ENCODE peak calls at places on chromosomes 13 and 19, in ten cellular contexts. F, D, P, H, A, B, G, V, U and S are unnamed samples.

GRCh38 chr19:39093761-39094160 is 9.6 kb downstream of the ACP7 start:
- DNase-seq in D (no peak), P (no peak), V (peak; percentile 72), U (no peak), H (no peak), G (peak; percentile 61), A (no peak), B (no peak), F (no peak), S (no peak)

GRCh38 chr19:16025108-16026101 is 50.9 kb upstream of the TPM4 start:
- DNase-seq in P (peak; percentile 4), G (peak; percentile 14), D (no peak), F (no peak), B (no peak), H (peak; percentile 64), U (no peak), V (peak; percentile 13), A (no peak), S (peak; percentile 31)

GRCh38 chr19:23071087-23071511 is 45.7 kb upstream of the ZNF730 start:
- DNase-seq in V (no peak), G (no peak), P (no peak), F (no peak), D (no peak), H (peak; percentile 38), U (no peak), B (no peak), A (no peak), S (no peak)

GRCh38 chr19:13984875-13985741 is 21.0 kb downstream of the RFX1 start:
- DNase-seq in F (no peak), U (peak; percentile 78), G (no peak), A (no peak), B (no peak), H (no peak), V (no peak), P (no peak), D (no peak), S (no peak)

GRCh38 chr13:109684836-109685602 is 101.4 kb downstream of the IRS2 start:
- DNase-seq in V (peak; percentile 91), A (no peak), D (no peak), H (peak; percentile 60), U (peak; percentile 23), P (no peak), F (peak; percentile 75), B (no peak), G (no peak), S (no peak)

GRCh38 chr13:108361769-108362168 is 92.3 kb downstream of the TNFSF13B start:
- DNase-seq in V (no peak), H (no peak), B (no peak), U (no peak), F (no peak), D (no peak), A (no peak), P (no peak), G (no peak), S (no peak)

GRCh38 chr13:48158290-48158689 is 63.4 kb upstream of the MED4 start:
- DNase-seq in F (no peak), V (peak; percentile 86), A (peak; percentile 46), H (no peak), P (no peak), B (no peak), D (no peak), G (no peak), U (no peak), S (no peak)

GRCh38 chr13:45827318-45827717 is 24.2 kb downstream of the SIAH3 start:
- DNase-seq in P (no peak), V (no peak), A (no peak), D (no peak), B (no peak), H (no peak), G (no peak), F (no peak), U (peak; percentile 44), S (no peak)

GRCh38 chr13:24900507-24900906 is 136.5 kb downstream of the RNF17 start:
- DNase-seq in F (peak; percentile 55), V (no peak), A (no peak), P (no peak), G (no peak), H (no peak), D (no peak), B (no peak), U (no peak), S (no peak)

GRCh38 chr19:1699386-1699785 is 47.0 kb upstream of the TCF3 start:
- DNase-seq in F (no peak), A (no peak), H (no peak), U (no peak), P (no peak), G (no peak), B (no peak), D (no peak), V (no peak), S (no peak)

GRCh38 chr13:104584481-104584880 is 1518.3 kb upstream of the SLC10A2 start:
- DNase-seq in F (no peak), H (no peak), D (no peak), B (no peak), U (no peak), P (no peak), V (no peak), G (no peak), A (no peak), S (no peak)

GRCh38 chr13:39417643-39418042 is 185.3 kb downstream of the LHFPL6 start:
- DNase-seq in A (no peak), V (peak; percentile 29), B (no peak), P (peak; percentile 53), H (no peak), G (peak; percentile 21), U (no peak), F (no peak), D (no peak), S (peak; percentile 16)

GRCh38 chr13:60583911-60584753 is 187.1 kb downstream of the TDRD3 start:
- DNase-seq in A (no peak), G (peak; percentile 4), B (no peak), H (no peak), D (no peak), P (peak; percentile 5), F (no peak), V (peak; percentile 43), U (no peak), S (peak; percentile 20)

GRCh38 chr19:15476334-15476733 is 3.0 kb downstream of the PGLYRP2 start:
- DNase-seq in H (no peak), A (peak; percentile 28), P (no peak), G (no peak), V (no peak), U (no peak), D (no peak), F (no peak), B (no peak), S (no peak)

GRCh38 chr19:50710094-50710493 is 9.5 kb downstream of the SHANK1 start:
- DNase-seq in G (no peak), F (no peak), V (no peak), P (no peak), U (no peak), A (no peak), D (no peak), H (no peak), B (no peak), S (no peak)

GRCh38 chr19:15180451-15181390 is 20.1 kb downstream of the NOTCH3 start:
- DNase-seq in A (no peak), B (no peak), H (no peak), F (no peak), V (peak; percentile 37), D (no peak), U (no peak), P (no peak), G (no peak), S (no peak)

GRCh38 chr19:28990522-28990921 is 222.4 kb downstream of the UQCRFS1 start:
- DNase-seq in U (peak; percentile 5), B (peak; percentile 19), A (no peak), V (no peak), P (no peak), G (no peak), D (no peak), F (no peak), H (no peak), S (no peak)
- TF ChIP-seq CTCF in U (no peak), B (no peak), A (no peak), V (no peak), P (no peak), G (no peak), D (no peak), F (no peak), H (no peak), S (no peak)

DNA sequence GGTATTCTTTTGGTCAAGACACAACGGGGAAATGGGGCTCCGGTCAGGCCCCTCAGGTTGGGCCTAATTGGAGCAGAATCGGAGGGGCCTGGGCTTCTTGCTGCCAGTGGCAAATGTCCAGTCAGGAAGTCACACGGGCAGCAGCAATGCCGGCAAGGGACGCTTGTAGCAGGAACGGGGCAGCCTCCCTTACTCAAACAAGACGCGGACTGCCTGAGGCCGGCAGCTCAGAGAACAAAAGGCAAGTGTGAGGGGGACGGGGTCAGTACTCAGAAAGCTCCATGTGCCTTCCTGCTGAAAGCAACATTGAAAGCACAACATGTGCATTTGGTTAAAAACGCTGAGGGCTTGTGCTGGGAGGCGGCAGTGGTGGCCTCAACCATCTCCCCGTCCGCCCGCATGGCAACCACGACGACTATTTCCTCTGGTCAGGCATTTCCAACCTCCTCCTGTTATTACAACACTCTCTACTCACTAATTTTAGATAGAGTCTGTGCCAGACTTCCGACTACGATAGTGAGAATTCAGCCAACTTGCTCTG is 20.5 kb upstream of the RASA3 start:
- DNase-seq in A (no peak), U (no peak), B (no peak), F (no peak), G (no peak), D (no peak), H (no peak), P (no peak), V (no peak), S (no peak)
- H3K4me3 ChIP-seq in A (no peak overlapping the region), U (no peak overlapping the region), B (no peak overlapping the region), F (no peak overlapping the region), G (no peak overlapping the region), D (no peak overlapping the region), H (no peak overlapping the region), P (no peak overlapping the region), V (no peak overlapping the region), S (no peak overlapping the region)

GRCh38 chr13:62061751-62062150 is 646.1 kb upstream of the PCDH20 start:
- DNase-seq in A (no peak), U (no peak), F (no peak), V (no peak), D (no peak), P (no peak), G (no peak), B (no peak), H (no peak), S (no peak)
- TF ChIP-seq CTCF in A (no peak), U (no peak), F (no peak), V (no peak), D (no peak), P (no peak), G (no peak), B (no peak), H (no peak), S (no peak)

DNA sequence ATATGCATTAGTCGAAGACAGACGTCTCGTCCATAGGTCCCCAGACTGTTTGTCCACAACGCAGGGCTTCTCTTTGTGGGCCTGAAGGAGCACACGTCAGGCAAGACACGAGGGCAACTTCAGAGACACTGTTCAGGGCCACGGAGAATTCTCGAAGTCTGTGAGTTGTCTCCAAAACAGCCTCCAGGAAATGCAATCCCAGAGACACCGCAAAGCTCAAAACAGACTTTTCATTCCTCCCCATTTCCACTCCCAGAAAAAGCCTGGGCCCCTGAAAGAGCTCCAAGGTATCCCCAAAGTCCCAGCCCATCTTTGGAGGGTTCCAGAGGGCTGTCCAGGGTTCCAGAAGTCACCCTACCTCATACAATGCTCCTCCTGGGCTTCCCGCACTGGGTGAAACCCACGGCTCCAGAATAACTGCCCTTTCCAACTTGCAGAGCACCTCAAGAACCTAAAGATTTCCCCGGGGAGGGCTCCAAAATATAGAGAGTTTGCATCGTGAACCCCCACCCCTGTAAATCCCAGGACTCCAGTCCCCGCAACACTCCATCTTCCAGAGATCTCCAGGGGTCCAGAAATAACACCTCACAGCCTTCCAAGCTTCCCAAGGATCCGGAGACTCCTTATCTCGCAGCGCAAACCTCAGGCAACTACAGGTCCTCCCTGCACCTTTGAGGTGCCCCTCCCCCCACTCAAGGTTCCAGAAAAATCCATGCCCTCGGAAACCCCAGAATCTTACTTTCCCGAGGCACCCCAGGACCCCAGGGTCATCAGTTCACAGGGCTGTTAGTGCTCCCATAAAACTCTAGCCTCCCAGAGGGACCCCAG is 690 bp upstream of the FTL start:
- DNase-seq in P (no peak), D (no peak), G (no peak), V (peak; percentile 18), B (peak; percentile 18), H (no peak), F (no peak), U (no peak), A (no peak), S (no peak)
- H3K4me3 ChIP-seq in P (no peak overlapping the region), D (peak overlapping the region; percentile 56), G (peak overlapping the region; percentile 23), V (peak overlapping the region; percentile 5), B (peak overlapping the region; percentile 93), H (peak overlapping the region; percentile 32), F (peak overlapping the region; percentile 80), U (peak overlapping the region; percentile 4), A (peak overlapping the region; percentile 98), S (peak overlapping the region; percentile 7)